ENCODE peak calls at places on chromosomes 7 and 10, in seven cellular contexts. X, J, Q, O, S, V and G are unnamed samples.
A peak's percentile ranks its signal among the peaks of the same experiment; 100 is the strongest.

GRCh38 chr10:68342909-68343516 is 10.3 kb upstream of the PBLD start:
- DNase-seq in Q (no peak), X (no peak), S (no peak), O (no peak), J (no peak), V (no peak), G (no peak)

GRCh38 chr10:74103560-74104248 is 46.9 kb downstream of the AP3M1 start:
- DNase-seq in J (peak; percentile 51), Q (no peak), O (no peak), S (no peak), V (no peak), X (no peak), G (no peak)

GRCh38 chr7:50369408-50370026 is 65.0 kb downstream of the IKZF1 start:
- DNase-seq in Q (no peak), O (no peak), J (peak; percentile 59), S (no peak), V (no peak), X (no peak), G (no peak)

GRCh38 chr10:100364735-100365391 is 17.8 kb downstream of the SCD start:
- DNase-seq in O (no peak), S (peak; percentile 87), J (peak; percentile 95), V (peak; percentile 69), X (peak; percentile 90), Q (peak; percentile 90), G (peak; percentile 90)

GRCh38 chr10:28312572-28312971 is 9.7 kb upstream of the MPP7 start:
- DNase-seq in Q (no peak), O (no peak), V (no peak), J (no peak), X (no peak), S (no peak), G (no peak)

GRCh38 chr10:15661574-15661973 is 58.1 kb downstream of the ITGA8 start:
- DNase-seq in X (no peak), V (no peak), Q (no peak), O (no peak), J (no peak), S (no peak), G (no peak)

GRCh38 chr7:128148676-128149075 is 92.4 kb upstream of the LEP start:
- DNase-seq in S (no peak), X (no peak), V (no peak), O (no peak), Q (peak; percentile 67), J (no peak), G (no peak)

GRCh38 chr10:780536-781524 is 91.4 kb upstream of the DIP2C start:
- DNase-seq in X (no peak), V (no peak), Q (peak; percentile 15), O (no peak), J (no peak), S (peak; percentile 15), G (peak; percentile 55)

DNA sequence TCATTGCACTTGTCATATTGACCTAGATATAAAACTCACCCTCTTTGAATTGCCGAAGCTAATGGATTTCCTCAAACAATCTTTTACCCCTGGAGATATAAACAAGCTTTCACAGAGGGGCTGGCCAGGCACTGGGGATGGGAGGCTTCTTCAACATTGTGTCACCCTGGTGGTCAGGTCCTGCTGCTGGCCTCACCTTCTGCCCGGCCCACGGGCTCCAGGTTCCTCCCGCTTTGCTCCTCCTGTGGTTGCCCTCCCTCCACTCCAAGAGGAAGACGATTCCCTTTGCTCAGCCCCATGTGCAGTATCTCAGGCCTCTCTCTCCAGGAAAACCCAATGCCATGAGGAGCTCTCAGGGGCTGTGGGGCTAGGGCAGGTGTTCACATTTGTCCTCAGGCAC is 118.1 kb upstream of the ADCY1 start:
- DNase-seq in O (no peak), X (no peak), S (no peak), V (no peak), J (no peak), Q (no peak), G (no peak)
- H3K4me3 ChIP-seq in O (no peak overlapping the region), X (no peak overlapping the region), S (no peak overlapping the region), V (no peak overlapping the region), J (no peak overlapping the region), Q (no peak overlapping the region), G (no peak overlapping the region)

GRCh38 chr7:150404785-150405583 is 25.9 kb downstream of the ZNF775 start:
- DNase-seq in Q (peak; percentile 89), O (no peak), S (peak; percentile 94), X (peak; percentile 92), V (peak; percentile 78), J (peak; percentile 88), G (peak; percentile 96)
- TF ChIP-seq EP300 in Q (no peak), O (peak; percentile 79), S (no peak), X (no peak), V (no peak), J (no peak), G (no peak)

DNA sequence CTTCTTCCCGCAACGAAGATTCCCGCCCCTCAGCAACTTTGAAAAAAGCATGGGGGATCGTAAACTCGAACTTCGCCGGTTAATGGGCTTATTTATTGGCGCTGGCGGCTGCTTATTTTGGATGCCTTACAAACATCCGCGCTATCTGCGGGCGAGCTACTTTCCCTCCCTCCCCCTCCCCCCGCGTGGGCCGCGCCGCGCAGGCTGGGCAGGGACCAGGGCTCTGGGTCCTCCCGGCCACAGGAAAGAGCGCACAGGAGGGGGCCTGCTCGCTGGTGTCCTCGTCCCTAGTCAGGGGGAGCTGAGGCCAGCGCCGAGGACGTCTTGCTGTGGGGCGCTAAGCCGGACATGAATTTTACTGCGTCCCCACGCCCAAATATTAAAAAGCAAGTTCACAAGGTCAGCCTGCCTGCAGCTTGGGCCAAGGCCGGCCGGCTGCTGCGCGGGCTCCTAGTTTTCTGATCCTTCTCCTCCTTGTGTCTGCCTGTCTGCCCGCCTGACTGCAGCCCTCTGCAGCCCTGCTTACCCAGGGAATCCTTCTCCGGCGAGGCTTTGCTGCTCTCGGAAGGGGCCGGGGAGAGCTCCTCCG is 1.2 kb downstream of the HOXA10 start:
- DNase-seq in J (peak; percentile 40), X (peak; percentile 80), V (peak; percentile 74), S (peak; percentile 77), Q (peak; percentile 17), O (no peak), G (peak; percentile 95)
- H3K4me3 ChIP-seq in J (peak overlapping the region; percentile 54), X (peak overlapping the region; percentile 59), V (peak overlapping the region; percentile 56), S (peak overlapping the region; percentile 53), Q (peak overlapping the region; percentile 32), O (peak overlapping the region; percentile 36), G (peak overlapping the region; percentile 80)

DNA sequence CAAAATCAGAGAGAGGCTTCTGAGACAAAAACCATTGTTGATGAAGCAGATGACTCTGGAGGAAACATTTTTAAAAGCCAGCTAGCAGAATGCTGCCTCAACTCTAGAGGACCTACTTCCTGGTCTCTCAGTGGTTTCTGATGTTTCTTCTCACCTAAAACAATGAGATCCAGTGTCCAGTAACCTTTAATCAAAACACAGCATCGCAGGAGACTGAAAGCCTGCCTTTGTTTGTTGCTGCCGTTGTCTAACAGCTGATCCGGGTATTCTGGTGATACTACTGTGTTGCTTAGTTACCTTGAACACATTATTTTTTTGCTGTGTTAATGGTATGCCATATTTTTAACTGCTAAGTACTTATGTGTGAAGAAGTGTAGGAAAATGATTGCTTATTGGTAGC is 70.9 kb downstream of the WIPF3 start:
- DNase-seq in O (no peak), X (no peak), J (no peak), V (no peak), S (no peak), Q (no peak), G (no peak)
- TF ChIP-seq EP300 in O (no peak), X (no peak), J (no peak), V (no peak), S (no peak), Q (no peak), G (no peak)

GRCh38 chr10:85611746-85612377 is 754.7 kb downstream of the GRID1 start:
- DNase-seq in O (no peak), V (no peak), S (no peak), X (no peak), J (no peak), Q (no peak), G (no peak)
- H3K4me3 ChIP-seq in O (no peak overlapping the region), V (no peak overlapping the region), S (no peak overlapping the region), X (no peak overlapping the region), J (no peak overlapping the region), Q (no peak overlapping the region), G (no peak overlapping the region)

DNA sequence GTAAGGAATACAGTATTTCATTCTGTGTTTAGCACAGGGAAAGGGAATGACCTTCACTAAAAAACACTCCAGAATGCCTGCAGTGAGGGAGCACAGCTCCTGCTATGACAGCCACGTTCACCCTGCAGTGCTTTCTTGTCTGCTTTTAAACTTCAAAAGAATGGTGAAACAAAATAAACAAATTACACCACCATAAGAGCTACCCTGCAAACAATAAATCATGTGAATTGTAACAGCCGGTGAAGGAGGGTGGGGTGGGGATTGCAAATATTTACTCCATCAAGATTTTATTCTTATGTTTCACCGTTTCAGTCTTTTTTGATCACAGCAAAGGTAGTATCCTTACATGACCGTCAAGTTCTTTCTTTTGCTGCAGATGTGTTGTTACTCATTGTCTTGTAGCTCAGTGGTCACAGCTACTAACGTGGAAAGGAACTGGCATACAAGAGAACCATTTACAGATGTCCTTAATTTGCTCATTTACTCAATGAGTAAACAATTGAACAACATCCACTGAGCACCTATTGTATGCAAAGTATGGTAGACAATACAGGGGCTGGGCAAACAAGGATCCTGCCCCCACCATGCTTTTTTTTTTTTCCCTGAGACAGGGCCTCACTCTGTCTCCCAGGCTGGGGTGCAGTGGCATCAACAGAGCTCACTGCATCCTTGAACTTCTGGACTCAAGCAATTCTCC is 4.1 kb upstream of the CHN2 start:
- DNase-seq in V (no peak), O (no peak), J (peak; percentile 15), S (no peak), Q (no peak), X (no peak), G (no peak)
- TF ChIP-seq EP300 in V (no peak), O (no peak), J (no peak), S (no peak), Q (no peak), X (no peak), G (no peak)

GRCh38 chr7:5417106-5418071 is 6.2 kb downstream of the TNRC18 start:
- DNase-seq in X (no peak), Q (no peak), J (peak; percentile 65), O (no peak), S (no peak), V (no peak), G (no peak)
- H3K4me3 ChIP-seq in X (no peak overlapping the region), Q (no peak overlapping the region), J (no peak overlapping the region), O (no peak overlapping the region), S (no peak overlapping the region), V (no peak overlapping the region), G (no peak overlapping the region)